ENCODE peak calls at places on chromosome 3, in nine cellular contexts. O, P, I, G, C, R, K, D and Z are unnamed samples.
A peak's percentile ranks its signal among the peaks of the same experiment; 100 is the strongest.

GRCh38 chr3:165755571-165755970 is 81.7 kb downstream of the BCHE start:
- DNase-seq in G (no peak), P (no peak), I (no peak), C (no peak), O (no peak), R (no peak), K (no peak), D (no peak), Z (no peak)

GRCh38 chr3:138470687-138471086 is 36.3 kb downstream of the ESYT3 start:
- DNase-seq in K (no peak), R (no peak), I (no peak), G (no peak), P (peak; percentile 75), D (no peak), C (no peak), O (no peak), Z (peak; percentile 65)

GRCh38 chr3:109532257-109533216 is 195.2 kb upstream of the DPPA4 start:
- DNase-seq in D (peak; percentile 60), O (no peak), C (no peak), P (peak; percentile 63), K (peak; percentile 93), R (no peak), G (peak; percentile 70), I (peak; percentile 20), Z (no peak)

GRCh38 chr3:55405436-55405835 is 81.7 kb downstream of the WNT5A start:
- DNase-seq in G (no peak), O (no peak), D (peak; percentile 56), P (no peak), K (peak; percentile 35), R (no peak), C (no peak), I (peak; percentile 16), Z (no peak)

GRCh38 chr3:49880581-49881328 is 11.0 kb upstream of the CAMKV start:
- DNase-seq in C (no peak), G (no peak), P (no peak), R (no peak), O (no peak), K (no peak), D (no peak), I (no peak), Z (no peak)

GRCh38 chr3:149291178-149291577 is 42.3 kb downstream of the TM4SF18 start:
- DNase-seq in G (no peak), R (no peak), P (no peak), O (peak; percentile 28), D (no peak), C (no peak), I (peak; percentile 42), K (peak; percentile 29), Z (no peak)

GRCh38 chr3:183698318-183698731 is 728 bp downstream of the YEATS2 start:
- DNase-seq in O (no peak), I (peak; percentile 31), K (peak; percentile 48), D (peak; percentile 40), C (peak; percentile 22), P (peak; percentile 13), G (peak; percentile 30), R (peak; percentile 67), Z (no peak)

GRCh38 chr3:45179163-45179562 is 33.0 kb upstream of the CDCP1 start:
- DNase-seq in P (no peak), D (no peak), I (peak; percentile 5), K (no peak), G (no peak), R (no peak), C (no peak), O (no peak), Z (no peak)

GRCh38 chr3:64853456-64853855 is 165.7 kb upstream of the ADAMTS9 start:
- DNase-seq in I (no peak), C (no peak), D (no peak), K (no peak), O (no peak), R (no peak), G (no peak), P (no peak), Z (no peak)

GRCh38 chr3:194272861-194273266 is 78.3 kb downstream of the CPN2 start:
- DNase-seq in P (no peak), G (no peak), C (no peak), O (no peak), I (no peak), D (no peak), R (peak; percentile 84), K (no peak), Z (peak; percentile 64)

GRCh38 chr3:57852896-57853295 is 96.8 kb downstream of the SLMAP start:
- DNase-seq in O (no peak), D (no peak), K (peak; percentile 53), C (no peak), I (no peak), R (no peak), G (peak; percentile 24), P (no peak), Z (no peak)

GRCh38 chr3:43361077-43361476 is 74.7 kb downstream of the SNRK start:
- DNase-seq in D (no peak), I (no peak), K (no peak), C (no peak), O (no peak), P (no peak), R (no peak), G (no peak), Z (no peak)

GRCh38 chr3:194360568-194360967 is 9.0 kb downstream of the LRRC15 start:
- DNase-seq in I (no peak), G (no peak), O (no peak), C (no peak), D (no peak), K (no peak), R (no peak), P (no peak), Z (no peak)